ENCODE peak calls at places on chromosome 22, in five cellular contexts. F is HepG2, W is K562, C is GM23338, Q is GM12878. R is an unnamed sample.

GRCh38 chr22:46661221-46661851 is 41.1 kb downstream of the GRAMD4 start:
- DNase-seq in F (no peak), W (no peak), C (no peak), Q (no peak), R (peak; percentile 58)

GRCh38 chr22:40407831-40408717 is 37.7 kb downstream of the SGSM3 start:
- DNase-seq in F (no peak), W (no peak), C (no peak), Q (no peak), R (no peak)

GRCh38 chr22:47259990-47260389 is 497.5 kb downstream of the TBC1D22A start:
- DNase-seq in F (no peak), W (no peak), C (no peak), Q (no peak), R (peak; percentile 51)

GRCh38 chr22:42320463-42321416 is 50.3 kb upstream of the TCF20 start:
- DNase-seq in F (no peak), W (no peak), C (no peak), Q (no peak), R (no peak)

GRCh38 chr22:39738746-39739145 is 154.8 kb downstream of the ENTHD1 start:
- DNase-seq in F (no peak), W (no peak), C (no peak), Q (no peak), R (no peak)

GRCh38 chr22:35484651-35485372 is 55.8 kb upstream of the RASD2 start:
- DNase-seq in F (no peak), W (no peak), C (no peak), Q (no peak), R (no peak)

GRCh38 chr22:20751185-20751851 is 22.6 kb upstream of the SERPIND1 start:
- DNase-seq in F (no peak), W (peak; percentile 52), C (peak; percentile 75), Q (no peak), R (no peak)

GRCh38 chr22:44758354-44758969 is 6.1 kb downstream of the ARHGAP8 start:
- DNase-seq in F (no peak), W (no peak), C (no peak), Q (no peak), R (no peak)

GRCh38 chr22:21936151-21936778 is 16.4 kb downstream of the PPM1F start:
- DNase-seq in F (no peak), W (no peak), C (no peak), Q (no peak), R (no peak)

GRCh38 chr22:45284705-45285305 is at the start of gene UPK3A:
- DNase-seq in F (no peak), W (peak; percentile 24), C (peak; percentile 92), Q (no peak), R (peak; percentile 28)

GRCh38 chr22:49948116-49948515 is 12.5 kb upstream of the PIM3 start:
- DNase-seq in F (no peak), W (no peak), C (no peak), Q (no peak), R (no peak)

GRCh38 chr22:45516923-45517675 is 14.4 kb downstream of the FBLN1 start:
- DNase-seq in F (no peak), W (no peak), C (peak; percentile 48), Q (no peak), R (no peak)

GRCh38 chr22:43891360-43892182 is at the start of gene PNPLA5:
- DNase-seq in F (no peak), W (peak; percentile 22), C (peak; percentile 90), Q (no peak), R (no peak)

GRCh38 chr22:25762147-25762546 is 20.2 kb downstream of the MYO18B start:
- DNase-seq in F (peak; percentile 43), W (peak; percentile 60), C (no peak), Q (no peak), R (no peak)

GRCh38 chr22:47034076-47034808 is 271.8 kb downstream of the TBC1D22A start:
- DNase-seq in F (no peak), W (no peak), C (no peak), Q (no peak), R (no peak)

GRCh38 chr22:40588726-40589125 is 47.8 kb downstream of the MRTFA start:
- DNase-seq in F (peak; percentile 94), W (no peak), C (no peak), Q (no peak), R (no peak)

GRCh38 chr22:49663823-49664222 is 163.8 kb downstream of the BRD1 start:
- DNase-seq in F (no peak), W (no peak), C (no peak), Q (no peak), R (no peak)

GRCh38 chr22:38207898-38208432 is 6.2 kb downstream of the MAFF start:
- DNase-seq in F (no peak), W (no peak), C (no peak), Q (no peak), R (no peak)

GRCh38 chr22:23274891-23275694 is 94.8 kb downstream of the BCR start:
- DNase-seq in F (no peak), W (peak; percentile 70), C (no peak), Q (no peak), R (no peak)

GRCh38 chr22:23272371-23272770 is 92.1 kb downstream of the BCR start:
- DNase-seq in F (no peak), W (peak; percentile 61), C (no peak), Q (no peak), R (no peak)

GRCh38 chr22:23274146-23274526 is 93.8 kb downstream of the BCR start:
- DNase-seq in F (no peak), W (peak; percentile 57), C (no peak), Q (no peak), R (no peak)

GRCh38 chr22:23272834-23273233 is 92.5 kb downstream of the BCR start:
- DNase-seq in F (no peak), W (peak; percentile 62), C (no peak), Q (no peak), R (no peak)

DNA sequence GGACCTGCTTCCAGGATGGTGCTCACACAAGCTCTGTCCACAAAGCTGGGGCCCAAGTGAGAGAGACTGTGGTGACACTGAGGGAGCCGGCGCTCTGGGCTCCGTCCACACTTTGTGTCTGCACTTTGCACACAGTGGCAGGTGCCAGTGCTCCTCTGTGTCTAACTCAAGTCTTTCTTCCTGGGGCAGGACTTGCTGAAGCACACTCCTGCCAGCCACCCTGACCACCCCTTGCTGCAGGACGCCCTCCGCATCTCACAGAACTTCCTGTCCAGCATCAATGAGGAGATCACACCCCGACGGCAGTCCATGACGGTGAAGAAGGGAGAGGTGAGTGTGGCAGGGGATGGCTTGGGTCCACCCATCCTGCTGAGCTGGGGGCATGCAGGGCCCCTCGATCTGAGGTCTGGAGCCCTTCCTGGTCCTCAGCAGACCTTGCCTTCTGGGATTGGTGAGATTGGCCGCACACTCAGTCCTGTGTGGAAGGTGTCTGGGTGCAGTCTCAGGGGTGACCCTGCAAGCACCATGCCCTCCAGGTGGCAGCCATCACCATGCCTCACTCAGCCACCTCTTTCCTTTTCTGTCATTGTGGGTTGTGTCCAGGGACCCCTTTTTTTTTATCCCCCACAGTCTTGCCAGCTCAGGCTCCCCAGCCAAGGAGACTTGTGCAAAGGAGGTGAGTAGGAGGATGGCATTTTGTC is 93.3 kb downstream of the BCR start:
- DNase-seq in F (no peak), W (peak; percentile 58), C (no peak), Q (no peak), R (no peak)
- TF ChIP-seq JUNB in F (no peak), W (no peak), C (no peak), Q (no peak), R (no peak)

DNA sequence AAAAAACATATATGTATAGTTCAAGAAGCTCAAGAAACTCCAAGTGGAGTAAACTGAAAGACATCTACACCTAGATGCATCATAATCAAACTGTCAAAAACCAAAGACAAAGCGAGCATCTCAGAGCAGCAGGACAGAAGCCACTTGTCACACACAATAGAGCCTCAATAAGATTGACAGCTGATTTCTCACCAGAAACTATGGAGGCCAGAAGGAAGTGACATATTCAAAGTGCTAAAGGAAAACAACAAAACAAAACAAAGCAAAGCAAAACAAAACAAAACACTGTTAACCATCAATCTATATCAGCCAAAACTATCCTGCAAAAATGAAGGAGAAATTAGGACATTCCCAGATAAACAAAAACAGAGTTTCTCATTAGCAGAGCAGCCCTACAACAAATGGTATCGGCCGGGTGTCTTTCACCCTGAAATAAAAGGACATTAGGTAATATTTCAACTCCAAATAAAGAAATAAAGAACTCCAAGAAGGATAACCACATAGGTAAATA is 65.8 kb upstream of the SEPTIN5 start:
- DNase-seq in F (no peak), W (peak; percentile 51), C (peak; percentile 49), Q (no peak), R (no peak)
- TF ChIP-seq JUNB in F (no peak), W (no peak), C (no peak), Q (no peak), R (no peak)

GRCh38 chr22:29883045-29883830 is at the start of gene MTMR3:
- DNase-seq in F (peak; percentile 73), W (peak; percentile 78), C (peak; percentile 92), Q (peak; percentile 49), R (peak; percentile 42)

GRCh38 chr22:29883831-29884139 is 811 bp downstream of the MTMR3 start:
- DNase-seq in F (no peak), W (no peak), C (no peak), Q (no peak), R (no peak)

GRCh38 chr22:29887358-29887757 is 4.4 kb downstream of the MTMR3 start:
- DNase-seq in F (no peak), W (no peak), C (no peak), Q (no peak), R (no peak)

GRCh38 chr22:29886601-29887000 is 3.6 kb downstream of the MTMR3 start:
- DNase-seq in F (no peak), W (no peak), C (no peak), Q (no peak), R (no peak)

GRCh38 chr22:29885610-29886009 is 2.6 kb downstream of the MTMR3 start:
- DNase-seq in F (no peak), W (no peak), C (no peak), Q (no peak), R (no peak)
- TF ChIP-seq JUNB in F (no peak), W (no peak), C (no peak), Q (no peak), R (no peak)

GRCh38 chr22:36734171-36735058 is 30.9 kb upstream of the CACNG2 start:
- DNase-seq in F (no peak), W (no peak), C (no peak), Q (no peak), R (no peak)

GRCh38 chr22:36733271-36733670 is 29.7 kb upstream of the CACNG2 start:
- DNase-seq in F (no peak), W (no peak), C (no peak), Q (no peak), R (no peak)

GRCh38 chr22:36732609-36733008 is 29.1 kb upstream of the CACNG2 start:
- DNase-seq in F (no peak), W (no peak), C (no peak), Q (no peak), R (no peak)

GRCh38 chr22:36730176-36730858 is 26.8 kb upstream of the CACNG2 start:
- DNase-seq in F (no peak), W (no peak), C (no peak), Q (no peak), R (no peak)

DNA sequence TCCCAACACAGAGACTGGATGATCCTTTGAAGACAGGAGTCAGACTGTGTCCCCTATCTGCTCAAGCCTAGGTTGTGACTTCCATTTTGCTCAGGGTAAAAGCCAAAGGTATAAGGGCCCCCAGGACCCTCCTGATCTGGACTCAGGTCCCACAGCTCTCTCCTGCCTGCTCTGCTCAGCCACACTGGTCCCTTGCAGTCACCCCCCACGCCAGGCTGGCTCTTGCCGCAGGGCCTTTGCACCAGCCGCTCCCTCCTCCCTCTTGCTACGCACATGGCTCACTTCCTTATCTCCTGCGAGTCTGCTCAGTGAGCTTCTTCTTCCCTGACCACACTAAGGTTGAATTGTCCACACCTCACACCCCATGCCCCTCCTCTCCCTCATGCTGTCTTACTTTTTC is 28.4 kb upstream of the CACNG2 start:
- DNase-seq in F (no peak), W (no peak), C (no peak), Q (no peak), R (no peak)
- TF ChIP-seq JUNB in F (no peak), W (no peak), C (no peak), Q (no peak), R (no peak)

GRCh38 chr22:17946691-17947367 is 77.5 kb downstream of the MICAL3 start:
- DNase-seq in F (no peak), W (no peak), C (no peak), Q (no peak), R (no peak)
- TF ChIP-seq JUNB in F (no peak), W (no peak), C (no peak), Q (no peak), R (no peak)